ENCODE peak calls at places on chromosomes 11 and 22, in seven cellular contexts. X, H, V, A, B, I and S are unnamed samples.

GRCh38 chr11:128289048-128289447 is 298.3 kb downstream of the ETS1 start:
- DNase-seq in X (no peak), H (no peak), V (no peak), A (peak), B (no peak), I (no peak), S (no peak)

GRCh38 chr11:2752204-2752772 is 52.5 kb upstream of the KCNQ1OT1 start:
- DNase-seq in X (no peak), H (peak), V (no peak), A (no peak), B (no peak), I (peak), S (no peak)

GRCh38 chr22:34851918-34852662 is 213.9 kb upstream of the ISX start:
- DNase-seq in X (peak), H (no peak), V (no peak), A (no peak), B (no peak), I (no peak), S (no peak)

GRCh38 chr11:38766796-38767195 is 2168.8 kb upstream of the RAG2 start:
- DNase-seq in X (no peak), H (no peak), V (no peak), A (no peak), B (no peak), I (no peak), S (no peak)

GRCh38 chr22:50119169-50119767 is 29.5 kb downstream of the MOV10L1 start:
- DNase-seq in X (no peak), H (no peak), V (no peak), A (no peak), B (no peak), I (no peak), S (no peak)

GRCh38 chr11:120130991-120131760 is 6.7 kb downstream of the TRIM29 start:
- DNase-seq in X (no peak), H (no peak), V (peak), A (no peak), B (no peak), I (no peak), S (no peak)

GRCh38 chr22:19631899-19632670 is 82.2 kb upstream of the SEPTIN5 start:
- DNase-seq in X (peak), H (peak), V (peak), A (peak), B (no peak), I (peak), S (no peak)

GRCh38 chr22:28674121-28674563 is 5.5 kb downstream of the TTC28 start:
- DNase-seq in X (no peak), H (peak), V (no peak), A (peak), B (no peak), I (peak), S (no peak)

GRCh38 chr11:94507485-94507884 is 4.8 kb upstream of the C11orf97 start:
- DNase-seq in X (no peak), H (no peak), V (no peak), A (no peak), B (no peak), I (no peak), S (no peak)

GRCh38 chr22:33274214-33274828 is 216.1 kb upstream of the SYN3 start:
- DNase-seq in X (peak), H (peak), V (peak), A (peak), B (peak), I (no peak), S (no peak)

GRCh38 chr11:64675417-64676252 is 47.4 kb downstream of the NRXN2 start:
- DNase-seq in X (no peak), H (peak), V (no peak), A (no peak), B (peak), I (no peak), S (no peak)

GRCh38 chr11:67538306-67538705 is 15.1 kb upstream of the CABP2 start:
- DNase-seq in X (no peak), H (no peak), V (no peak), A (no peak), B (no peak), I (no peak), S (no peak)

GRCh38 chr11:34448223-34448994 is 9.7 kb downstream of the CAT start:
- DNase-seq in X (no peak), H (no peak), V (no peak), A (no peak), B (no peak), I (no peak), S (no peak)

GRCh38 chr11:33530824-33531223 is 169.8 kb downstream of the C11orf91 start:
- DNase-seq in X (no peak), H (peak), V (no peak), A (no peak), B (no peak), I (peak), S (no peak)

GRCh38 chr11:85182437-85183109 is 444.6 kb downstream of the DLG2 start:
- DNase-seq in X (peak), H (peak), V (peak), A (no peak), B (no peak), I (peak), S (no peak)

GRCh38 chr11:104663190-104664140 is 234.8 kb downstream of the CASP12 start:
- DNase-seq in X (no peak), H (no peak), V (no peak), A (no peak), B (no peak), I (no peak), S (no peak)

GRCh38 chr11:23990346-23990745 is 506.5 kb upstream of the LUZP2 start:
- DNase-seq in X (no peak), H (peak), V (no peak), A (no peak), B (no peak), I (no peak), S (no peak)

GRCh38 chr22:44033689-44034088 is 9.6 kb downstream of the PARVB start:
- DNase-seq in X (no peak), H (no peak), V (no peak), A (no peak), B (no peak), I (no peak), S (no peak)

GRCh38 chr11:13355191-13355590 is 77.6 kb downstream of the BMAL1 start:
- DNase-seq in X (no peak), H (no peak), V (no peak), A (no peak), B (no peak), I (no peak), S (no peak)

GRCh38 chr11:13357232-13357631 is 79.6 kb downstream of the BMAL1 start:
- DNase-seq in X (no peak), H (no peak), V (peak), A (no peak), B (no peak), I (no peak), S (no peak)

GRCh38 chr11:13352711-13353110 is 75.1 kb downstream of the BMAL1 start:
- DNase-seq in X (no peak), H (no peak), V (no peak), A (no peak), B (no peak), I (no peak), S (no peak)

GRCh38 chr11:13358871-13359270 is 81.3 kb downstream of the BMAL1 start:
- DNase-seq in X (no peak), H (no peak), V (no peak), A (no peak), B (no peak), I (peak), S (no peak)

GRCh38 chr11:13354335-13354734 is 76.7 kb downstream of the BMAL1 start:
- DNase-seq in X (peak), H (peak), V (peak), A (no peak), B (no peak), I (no peak), S (no peak)
- TF ChIP-seq CTCF in X (peak), H (peak), V (peak), A (peak), B (no peak), I (peak), S (peak)

DNA sequence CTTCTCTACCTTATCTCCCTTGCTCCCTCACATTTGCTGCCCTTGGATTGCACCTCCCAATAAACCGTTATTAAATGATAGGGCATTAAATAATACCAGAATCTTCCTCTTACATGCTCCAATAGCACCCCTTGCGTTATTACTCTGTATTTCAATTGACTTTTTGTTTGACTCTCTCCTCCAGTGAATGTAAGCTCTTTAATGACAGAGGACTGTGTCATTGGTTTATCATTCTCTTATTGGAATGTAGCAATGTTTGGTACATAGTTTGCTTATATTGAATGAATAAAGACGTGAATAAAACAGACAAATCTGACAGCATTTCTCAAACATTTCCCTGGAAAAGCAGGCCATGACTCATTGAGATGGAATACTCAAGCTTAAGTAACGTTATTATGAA is 8.7 kb upstream of the MPEG1 start:
- DNase-seq in X (no peak), H (peak), V (no peak), A (no peak), B (no peak), I (no peak), S (no peak)
- TF ChIP-seq CTCF in X (no peak), H (peak), V (no peak), A (no peak), B (no peak), I (no peak), S (no peak)

GRCh38 chr22:24165673-24166072 is 15.6 kb upstream of the SUSD2 start:
- DNase-seq in X (no peak), H (no peak), V (no peak), A (no peak), B (no peak), I (no peak), S (no peak)
- TF ChIP-seq CTCF in X (no peak), H (no peak), V (no peak), A (no peak), B (no peak), I (no peak), S (no peak)

DNA sequence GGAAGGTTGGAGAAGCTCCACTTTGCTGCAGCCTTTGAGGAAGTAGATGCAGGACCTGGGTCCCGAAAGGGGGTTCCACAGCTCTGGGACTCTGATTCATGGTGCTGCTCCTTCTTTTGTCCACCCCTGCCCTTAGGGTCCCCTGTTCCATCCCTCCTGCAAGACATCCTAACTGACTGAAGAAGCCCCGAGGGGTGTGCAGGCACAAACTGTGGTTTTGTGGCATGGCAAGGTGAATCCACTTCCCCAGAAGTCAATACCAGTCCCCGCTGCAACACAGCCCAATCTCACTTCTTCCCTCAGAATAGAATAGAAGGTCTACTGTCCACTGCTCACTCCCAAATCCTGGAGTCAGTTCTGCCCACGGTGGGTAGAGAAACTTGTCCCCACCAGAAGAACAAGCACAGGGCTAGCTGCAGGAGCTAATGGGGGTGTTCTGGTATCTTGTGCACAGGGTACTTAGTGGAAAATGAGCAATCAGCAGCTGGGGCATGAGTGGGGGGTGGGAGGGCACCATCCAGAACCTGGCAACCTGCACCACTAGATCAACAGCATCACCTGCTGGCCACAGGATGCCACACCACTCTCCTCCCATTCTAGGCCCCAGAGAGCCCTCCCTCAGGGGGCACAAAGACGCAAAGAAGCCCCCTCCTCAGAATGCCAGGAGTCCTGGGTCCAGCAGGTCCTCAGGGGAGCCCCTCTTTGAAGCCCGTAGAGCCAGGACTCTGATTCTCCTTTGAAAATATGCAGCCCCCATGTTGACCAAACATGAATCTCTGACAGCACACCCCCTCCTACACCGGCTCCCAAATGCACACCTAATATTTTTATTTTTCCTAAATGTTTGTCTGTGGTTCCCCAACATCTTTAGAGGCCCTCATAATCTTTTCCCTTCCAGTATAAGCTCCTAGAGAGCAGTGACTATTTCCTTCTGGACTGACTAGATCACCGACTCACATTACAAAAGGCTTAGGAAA is 14.1 kb downstream of the SPATA19 start:
- DNase-seq in X (peak), H (no peak), V (peak), A (no peak), B (no peak), I (no peak), S (no peak)
- TF ChIP-seq CTCF in X (peak), H (no peak), V (peak), A (peak), B (peak), I (no peak), S (peak)

DNA sequence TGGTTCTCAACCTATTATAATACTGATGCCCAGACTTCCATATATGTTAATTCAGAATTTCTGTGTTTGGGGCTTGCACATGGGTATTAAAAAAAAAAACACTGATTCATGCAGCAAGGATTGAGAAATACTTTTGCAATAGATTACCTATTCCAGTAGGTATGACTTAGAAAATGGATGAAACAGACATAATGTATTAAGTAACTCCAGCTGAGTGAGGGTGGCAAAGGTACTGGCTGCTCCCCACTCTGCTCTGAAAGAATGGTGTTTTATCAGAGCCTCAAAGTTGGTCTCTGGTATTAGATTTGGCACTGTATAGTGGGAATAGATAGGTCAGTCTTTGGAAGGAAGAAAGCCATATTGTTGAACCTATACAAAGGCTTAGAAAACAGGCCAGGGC is 234.3 kb upstream of the FOLH1 start:
- DNase-seq in X (no peak), H (no peak), V (no peak), A (no peak), B (no peak), I (no peak), S (no peak)
- TF ChIP-seq CTCF in X (no peak), H (no peak), V (no peak), A (no peak), B (no peak), I (no peak), S (no peak)

GRCh38 chr11:60703374-60703773 is 4.0 kb downstream of the MS4A8 start:
- DNase-seq in X (no peak), H (no peak), V (peak), A (no peak), B (no peak), I (no peak), S (no peak)

GRCh38 chr11:60701509-60701818 is 2.1 kb downstream of the MS4A8 start:
- DNase-seq in X (no peak), H (no peak), V (no peak), A (no peak), B (no peak), I (no peak), S (no peak)

GRCh38 chr11:60705895-60706294 is 6.5 kb downstream of the MS4A8 start:
- DNase-seq in X (no peak), H (no peak), V (peak), A (no peak), B (no peak), I (no peak), S (no peak)

GRCh38 chr11:60699282-60699681 is at the start of gene MS4A8:
- DNase-seq in X (no peak), H (no peak), V (no peak), A (no peak), B (no peak), I (no peak), S (no peak)

GRCh38 chr11:60700689-60701508 is 1.5 kb downstream of the MS4A8 start:
- DNase-seq in X (peak), H (peak), V (peak), A (peak), B (no peak), I (no peak), S (no peak)
- TF ChIP-seq CTCF in X (peak), H (peak), V (peak), A (peak), B (no peak), I (peak), S (peak)

DNA sequence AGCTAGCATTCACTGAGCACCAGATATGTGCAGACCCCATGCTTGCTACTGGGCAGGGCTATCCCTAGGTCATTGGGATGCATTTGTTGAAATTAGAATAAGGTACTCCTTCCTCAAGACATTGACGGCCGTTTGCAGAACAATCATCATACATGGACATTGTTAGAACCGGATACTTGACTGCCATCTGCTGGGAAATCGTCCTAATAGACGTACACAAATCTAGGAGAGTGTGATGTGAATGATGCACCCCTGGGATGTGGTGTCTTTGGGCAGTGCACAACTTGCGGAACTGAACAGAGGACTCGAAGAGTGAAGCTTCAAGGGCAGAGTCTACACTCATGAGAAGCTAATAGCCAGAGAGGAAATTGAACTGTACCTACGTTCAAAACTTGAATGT is 35.9 kb downstream of the MYO18B start:
- DNase-seq in X (peak), H (peak), V (no peak), A (peak), B (peak), I (peak), S (no peak)
- TF ChIP-seq CTCF in X (peak), H (peak), V (peak), A (no peak), B (no peak), I (peak), S (peak)

DNA sequence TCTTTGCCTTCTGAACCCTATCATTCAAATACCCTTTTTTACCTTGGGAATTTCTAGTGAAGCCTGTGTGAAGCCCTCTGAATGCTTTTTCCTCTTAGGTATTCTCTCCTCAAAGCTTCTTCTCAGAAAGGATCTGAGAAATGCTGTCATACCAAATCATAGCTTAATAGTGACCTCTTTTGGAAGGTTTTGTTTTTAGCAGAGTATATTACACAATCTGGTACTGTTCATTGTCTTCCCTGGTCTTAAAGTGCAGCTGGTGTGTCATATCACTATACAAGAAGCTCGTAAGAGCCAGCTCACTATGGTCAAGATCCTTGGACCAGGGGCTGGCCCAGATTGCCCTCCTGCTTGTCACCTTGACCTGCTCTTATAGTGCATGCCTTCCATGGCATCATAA is 204.4 kb upstream of the ANO5 start:
- DNase-seq in X (no peak), H (peak), V (no peak), A (no peak), B (no peak), I (no peak), S (no peak)
- TF ChIP-seq CTCF in X (no peak), H (no peak), V (peak), A (no peak), B (no peak), I (no peak), S (no peak)

GRCh38 chr11:41177791-41178190 is 281.7 kb downstream of the LRRC4C start:
- DNase-seq in X (no peak), H (no peak), V (no peak), A (no peak), B (no peak), I (peak), S (no peak)

DNA sequence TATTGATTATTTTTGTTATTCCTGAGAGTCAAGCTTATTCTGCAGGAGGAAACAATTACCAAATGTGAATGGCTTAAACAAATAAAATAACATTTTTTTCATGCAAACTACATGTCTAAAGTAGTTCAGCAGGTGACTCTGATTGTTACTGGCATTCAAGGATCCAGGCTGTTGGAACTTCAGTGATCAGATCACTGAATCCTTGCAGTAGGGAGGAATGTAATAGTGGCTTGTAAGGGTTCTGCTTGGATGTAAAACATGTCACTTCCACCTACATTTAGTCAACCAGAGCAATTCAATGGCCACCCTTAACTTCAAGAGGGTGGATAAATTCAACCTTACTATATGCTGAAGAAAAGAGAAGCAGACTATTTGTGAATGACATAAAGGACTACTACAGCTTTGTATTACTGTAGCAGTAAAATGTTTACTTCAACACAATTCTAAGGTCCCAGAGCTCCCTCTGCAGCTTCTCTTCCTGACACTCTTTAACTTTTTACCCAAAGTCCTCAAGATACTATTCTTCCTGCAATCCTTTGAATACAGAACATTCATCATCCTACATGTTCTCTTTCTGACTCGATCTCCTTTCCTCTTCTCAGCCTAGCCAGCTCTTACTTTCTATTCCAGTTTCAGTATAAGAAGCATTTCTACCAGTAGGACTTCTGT is 284.0 kb downstream of the LRRC4C start:
- DNase-seq in X (peak), H (no peak), V (peak), A (no peak), B (no peak), I (no peak), S (no peak)
- TF ChIP-seq CTCF in X (peak), H (no peak), V (peak), A (no peak), B (no peak), I (no peak), S (no peak)

GRCh38 chr22:10961043-10961860 is 4566.7 kb upstream of the OR11H1 start:
- DNase-seq in X (no peak), H (no peak), V (no peak), A (no peak), B (no peak), I (no peak), S (no peak)
- TF ChIP-seq CTCF in X (no peak), H (no peak), V (no peak), A (no peak), B (no peak), I (no peak), S (no peak)